ENCODE peak calls at places on chromosomes 2 and 18, in nine cellular contexts. P is GM04504; Q is mesothelial cell of epicardium; T is stimulated activated CD4-positive, alpha-beta T cell treated with anti-CD3 and anti-CD28 coated beads, Interleukin-4, amount 100 ng/mL, for 1 hour; I is tibial artery; S is astrocyte of the spinal cord; B is D341Med; O is fibroblast of pulmonary artery; N is stromal cell of bone marrow. D is an unnamed sample.
A peak's percentile ranks its signal among the peaks of the same experiment; 100 is the strongest.

GRCh38 chr2:162840598-162841246 is 2.2 kb upstream of the KCNH7 start:
- DNase-seq in B (peak; percentile 10), S (peak; percentile 82), P (peak; percentile 1), T (no peak), O (peak; percentile 87), Q (peak; percentile 81), N (peak; percentile 31), I (no peak), D (peak; percentile 60)

GRCh38 chr2:180057706-180058412 is 50.8 kb upstream of the CWC22 start:
- DNase-seq in Q (no peak), O (no peak), B (no peak), I (no peak), P (no peak), T (no peak), N (no peak), S (no peak), D (no peak)

GRCh38 chr2:3091696-3092095 is 285.9 kb downstream of the EIPR1 start:
- DNase-seq in Q (no peak), P (no peak), O (no peak), S (no peak), T (no peak), I (no peak), B (no peak), N (no peak), D (no peak)

GRCh38 chr18:48589797-48590519 is 51.1 kb downstream of the CTIF start:
- DNase-seq in I (peak; percentile 93), P (no peak), Q (no peak), S (no peak), T (no peak), N (no peak), B (no peak), O (no peak), D (no peak)

GRCh38 chr2:174335605-174336402 is 1.1 kb downstream of the SP9 start:
- DNase-seq in N (no peak), T (peak; percentile 25), S (no peak), Q (peak; percentile 61), O (no peak), B (peak; percentile 72), I (no peak), P (peak; percentile 46), D (no peak)

GRCh38 chr2:200003444-200003843 is 48.1 kb downstream of the MAIP1 start:
- DNase-seq in P (no peak), T (no peak), I (no peak), Q (no peak), O (peak; percentile 13), S (peak; percentile 61), N (no peak), B (no peak), D (no peak)

GRCh38 chr2:196696423-196697073 is 57.0 kb downstream of the CCDC150 start:
- DNase-seq in O (peak; percentile 60), B (no peak), P (peak; percentile 42), S (peak; percentile 72), I (no peak), N (peak; percentile 94), T (no peak), Q (no peak), D (peak; percentile 76)

GRCh38 chr2:47486858-47487497 is 84.0 kb downstream of the MSH2 start:
- DNase-seq in I (no peak), O (no peak), N (no peak), B (no peak), Q (no peak), S (no peak), P (no peak), T (no peak), D (no peak)

GRCh38 chr18:79343567-79344207 is 52.0 kb upstream of the NFATC1 start:
- DNase-seq in N (no peak), I (no peak), T (no peak), O (no peak), P (no peak), B (no peak), S (no peak), Q (no peak), D (no peak)

GRCh38 chr2:227388537-227389011 is 825 bp upstream of the SCYGR1 start:
- DNase-seq in I (no peak), O (peak; percentile 99), S (peak; percentile 82), Q (no peak), N (peak; percentile 81), T (no peak), P (peak; percentile 77), B (no peak), D (peak; percentile 84)

GRCh38 chr18:657311-657997 is at the start of gene TYMS:
- DNase-seq in O (peak; percentile 53), P (peak; percentile 10), B (peak; percentile 97), N (peak; percentile 7), Q (peak; percentile 72), I (no peak), T (peak; percentile 40), S (peak; percentile 48), D (peak; percentile 66)

GRCh38 chr2:231674587-231675334 is 33.6 kb upstream of the PTMA start:
- DNase-seq in O (peak; percentile 54), Q (peak; percentile 74), S (peak; percentile 50), T (peak; percentile 65), B (peak; percentile 75), P (no peak), I (peak; percentile 86), N (no peak), D (no peak)

GRCh38 chr18:48105317-48105716 is 174.9 kb upstream of the SMAD2 start:
- DNase-seq in Q (no peak), B (no peak), N (no peak), O (no peak), T (no peak), P (no peak), I (no peak), S (no peak), D (no peak)

GRCh38 chr2:191362841-191363240 is 117.6 kb downstream of the MYO1B start:
- DNase-seq in T (no peak), B (no peak), S (no peak), Q (no peak), P (no peak), O (no peak), I (no peak), N (no peak), D (no peak)

GRCh38 chr2:166090346-166090745 is 37.5 kb downstream of the SCN1A start:
- DNase-seq in Q (no peak), O (peak; percentile 83), B (no peak), T (no peak), I (no peak), N (no peak), P (no peak), S (no peak), D (no peak)

GRCh38 chr2:111930875-111931274 is 32.5 kb downstream of the MERTK start:
- DNase-seq in Q (no peak), P (peak; percentile 32), T (no peak), B (no peak), O (peak; percentile 65), I (no peak), S (peak; percentile 75), N (peak; percentile 47), D (peak; percentile 85)

GRCh38 chr18:11147962-11148654 is 1.3 kb downstream of the PIEZO2 start:
- DNase-seq in T (no peak), I (no peak), Q (no peak), S (no peak), P (no peak), O (peak; percentile 28), B (no peak), N (no peak), D (no peak)

GRCh38 chr2:142112648-142113278 is 18.1 kb downstream of the LRP1B start:
- DNase-seq in N (peak; percentile 21), O (peak; percentile 94), S (peak; percentile 95), P (peak; percentile 38), B (no peak), Q (no peak), I (no peak), T (no peak), D (peak; percentile 90)

GRCh38 chr2:160751021-160751420 is 257.4 kb upstream of the RBMS1 start:
- DNase-seq in Q (no peak), I (no peak), O (no peak), P (no peak), S (peak; percentile 68), N (peak; percentile 72), B (no peak), T (no peak), D (no peak)

GRCh38 chr2:105262662-105263091 is 21.1 kb downstream of the GPR45 start:
- DNase-seq in Q (no peak), P (no peak), T (no peak), O (no peak), N (no peak), I (no peak), S (no peak), B (no peak), D (no peak)